ENCODE peak calls at places on chromosomes 5 and 9, in eight cellular contexts. One of them, this sample, is unnamed.

GRCh38 chr9:83570359-83570758 is 32.2 kb upstream of the FRMD3 start:
- DNase-seq in GM10248: no peak
- DNase-seq in thoracic aorta: no peak
- DNase-seq in astrocyte: no peak
- DNase-seq in epithelial cell of esophagus: peak
- DNase-seq in CD8-positive, alpha-beta T cell: no peak
- DNase-seq in mesothelial cell of epicardium: no peak
- DNase-seq in GM20000: no peak
- DNase-seq in this sample: no peak

GRCh38 chr5:157390179-157390923 is 69.7 kb upstream of the NIPAL4 start:
- DNase-seq in GM20000: no peak
- DNase-seq in GM10248: no peak
- DNase-seq in mesothelial cell of epicardium: no peak
- DNase-seq in CD8-positive, alpha-beta T cell: peak
- DNase-seq in thoracic aorta: no peak
- DNase-seq in epithelial cell of esophagus: peak
- DNase-seq in astrocyte: peak
- DNase-seq in this sample: no peak

GRCh38 chr9:76617510-76618194 is 146.6 kb upstream of the PCA3 start:
- DNase-seq in CD8-positive, alpha-beta T cell: no peak
- DNase-seq in astrocyte: no peak
- DNase-seq in thoracic aorta: no peak
- DNase-seq in epithelial cell of esophagus: no peak
- DNase-seq in GM20000: no peak
- DNase-seq in mesothelial cell of epicardium: no peak
- DNase-seq in GM10248: no peak
- DNase-seq in this sample: no peak

GRCh38 chr5:162377895-162378294 is 310.3 kb downstream of the GABRG2 start:
- DNase-seq in astrocyte: no peak
- DNase-seq in thoracic aorta: no peak
- DNase-seq in GM10248: no peak
- DNase-seq in epithelial cell of esophagus: no peak
- DNase-seq in GM20000: no peak
- DNase-seq in mesothelial cell of epicardium: no peak
- DNase-seq in CD8-positive, alpha-beta T cell: no peak
- DNase-seq in this sample: no peak

GRCh38 chr9:91346644-91347043 is 15.1 kb downstream of the AUH start:
- DNase-seq in GM20000: no peak
- DNase-seq in mesothelial cell of epicardium: no peak
- DNase-seq in epithelial cell of esophagus: peak
- DNase-seq in thoracic aorta: no peak
- DNase-seq in astrocyte: no peak
- DNase-seq in GM10248: peak
- DNase-seq in CD8-positive, alpha-beta T cell: no peak
- DNase-seq in this sample: no peak

GRCh38 chr9:124852829-124853531 is at the start of gene WDR38:
- DNase-seq in thoracic aorta: no peak
- DNase-seq in GM10248: peak
- DNase-seq in astrocyte: no peak
- DNase-seq in epithelial cell of esophagus: peak
- DNase-seq in CD8-positive, alpha-beta T cell: peak
- DNase-seq in GM20000: peak
- DNase-seq in mesothelial cell of epicardium: peak
- DNase-seq in this sample: peak

GRCh38 chr5:40401281-40401680 is 278.4 kb upstream of the PTGER4 start:
- DNase-seq in epithelial cell of esophagus: no peak
- DNase-seq in astrocyte: no peak
- DNase-seq in mesothelial cell of epicardium: no peak
- DNase-seq in GM10248: no peak
- DNase-seq in thoracic aorta: no peak
- DNase-seq in CD8-positive, alpha-beta T cell: no peak
- DNase-seq in GM20000: no peak
- DNase-seq in this sample: no peak

GRCh38 chr5:141734501-141735231 is 52.6 kb upstream of the ARAP3 start:
- DNase-seq in astrocyte: peak
- DNase-seq in CD8-positive, alpha-beta T cell: no peak
- DNase-seq in GM10248: peak
- DNase-seq in GM20000: peak
- DNase-seq in mesothelial cell of epicardium: peak
- DNase-seq in epithelial cell of esophagus: peak
- DNase-seq in thoracic aorta: no peak
- DNase-seq in this sample: no peak

GRCh38 chr5:128597151-128597550 is 59.1 kb upstream of the FBN2 start:
- DNase-seq in GM20000: no peak
- DNase-seq in epithelial cell of esophagus: no peak
- DNase-seq in astrocyte: no peak
- DNase-seq in GM10248: no peak
- DNase-seq in CD8-positive, alpha-beta T cell: no peak
- DNase-seq in thoracic aorta: no peak
- DNase-seq in mesothelial cell of epicardium: no peak
- DNase-seq in this sample: no peak

GRCh38 chr9:14251146-14252071 is 62.5 kb downstream of the NFIB start:
- DNase-seq in mesothelial cell of epicardium: peak
- DNase-seq in epithelial cell of esophagus: peak
- DNase-seq in thoracic aorta: peak
- DNase-seq in astrocyte: peak
- DNase-seq in GM10248: no peak
- DNase-seq in GM20000: no peak
- DNase-seq in CD8-positive, alpha-beta T cell: no peak
- DNase-seq in this sample: peak

GRCh38 chr9:137688261-137688660 is 69.5 kb downstream of the EHMT1 start:
- DNase-seq in CD8-positive, alpha-beta T cell: no peak
- DNase-seq in epithelial cell of esophagus: no peak
- DNase-seq in GM10248: no peak
- DNase-seq in GM20000: no peak
- DNase-seq in astrocyte: no peak
- DNase-seq in mesothelial cell of epicardium: no peak
- DNase-seq in thoracic aorta: no peak
- DNase-seq in this sample: no peak
- TF ChIP-seq CTCF in CD8-positive, alpha-beta T cell: no peak
- TF ChIP-seq CTCF in epithelial cell of esophagus: no peak
- TF ChIP-seq CTCF in GM10248: no peak
- TF ChIP-seq CTCF in GM20000: no peak
- TF ChIP-seq CTCF in astrocyte: no peak
- TF ChIP-seq CTCF in mesothelial cell of epicardium: no peak
- TF ChIP-seq CTCF in thoracic aorta: no peak
- TF ChIP-seq CTCF in this sample: no peak

DNA sequence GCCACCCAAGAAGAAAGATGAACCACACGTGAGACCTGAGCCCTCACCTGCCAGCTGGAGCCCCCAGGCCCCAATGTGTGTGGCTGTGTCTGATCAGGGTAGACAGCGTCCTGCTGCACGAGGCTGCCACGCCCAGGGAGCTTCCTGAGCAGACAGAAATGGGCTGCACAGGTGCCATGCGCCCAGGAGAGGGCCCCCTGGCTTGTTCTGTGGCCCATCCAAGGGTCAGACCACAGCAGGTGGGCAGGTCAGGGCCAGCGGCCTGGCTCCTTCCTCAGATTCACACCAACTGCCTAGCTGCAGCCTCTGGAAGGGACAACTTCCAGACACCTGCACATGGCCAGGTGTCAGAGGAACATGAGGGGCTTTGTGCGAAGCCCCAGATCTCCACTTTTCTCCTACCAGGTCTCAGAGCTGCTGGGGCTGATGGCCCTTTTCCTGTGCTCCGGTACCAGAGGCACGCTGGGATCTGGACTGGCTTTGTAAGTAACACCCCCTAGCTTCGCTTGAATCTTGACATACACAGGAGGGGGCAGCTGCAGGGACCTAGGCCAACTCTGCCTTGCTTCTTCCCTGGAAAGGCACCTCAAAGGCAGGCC is 10.8 kb downstream of the SARDH start:
- DNase-seq in CD8-positive, alpha-beta T cell: no peak
- DNase-seq in mesothelial cell of epicardium: no peak
- DNase-seq in thoracic aorta: no peak
- DNase-seq in astrocyte: no peak
- DNase-seq in epithelial cell of esophagus: no peak
- DNase-seq in GM10248: no peak
- DNase-seq in GM20000: no peak
- DNase-seq in this sample: peak
- TF ChIP-seq CTCF in CD8-positive, alpha-beta T cell: no peak
- TF ChIP-seq CTCF in mesothelial cell of epicardium: no peak
- TF ChIP-seq CTCF in thoracic aorta: no peak
- TF ChIP-seq CTCF in astrocyte: no peak
- TF ChIP-seq CTCF in epithelial cell of esophagus: no peak
- TF ChIP-seq CTCF in GM10248: no peak
- TF ChIP-seq CTCF in GM20000: no peak
- TF ChIP-seq CTCF in this sample: no peak

DNA sequence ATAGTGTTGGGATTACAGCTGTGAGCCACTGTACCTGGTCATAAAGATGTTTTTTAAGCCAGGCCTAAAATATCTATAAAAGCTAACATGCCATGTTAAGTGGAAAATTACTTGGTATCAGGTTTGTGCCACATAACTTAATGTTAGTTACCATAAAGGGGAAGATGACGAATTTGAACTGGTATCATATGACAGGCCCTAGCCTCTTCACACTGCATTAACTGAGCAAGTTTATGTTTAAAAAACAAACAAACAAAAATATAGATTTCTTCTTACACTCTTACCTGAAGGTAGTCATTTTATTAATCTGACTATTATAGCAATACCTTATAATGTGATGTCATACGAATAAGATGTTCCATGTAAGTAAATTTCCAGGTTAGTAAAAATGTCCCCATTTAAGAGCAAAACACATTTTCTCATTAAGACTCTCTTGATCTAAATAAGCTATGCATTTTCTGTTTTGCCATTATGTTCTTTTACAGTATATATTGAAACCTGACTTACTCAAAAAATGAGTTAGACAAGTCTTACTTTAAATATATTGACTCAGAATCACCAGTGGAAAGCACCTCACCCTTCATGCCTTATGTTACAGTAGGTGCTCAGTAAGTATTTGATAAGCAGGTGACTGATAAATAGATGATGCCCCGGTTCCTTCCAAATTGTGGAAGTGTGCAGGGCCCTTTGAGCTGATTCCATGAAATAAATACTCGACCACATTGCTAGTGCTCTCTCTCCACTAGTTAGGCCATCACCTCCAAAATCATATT is 125.4 kb downstream of the CDC42SE2 start:
- DNase-seq in astrocyte: no peak
- DNase-seq in GM20000: no peak
- DNase-seq in epithelial cell of esophagus: no peak
- DNase-seq in CD8-positive, alpha-beta T cell: no peak
- DNase-seq in thoracic aorta: no peak
- DNase-seq in mesothelial cell of epicardium: no peak
- DNase-seq in GM10248: no peak
- DNase-seq in this sample: no peak
- TF ChIP-seq CTCF in astrocyte: no peak
- TF ChIP-seq CTCF in GM20000: no peak
- TF ChIP-seq CTCF in epithelial cell of esophagus: no peak
- TF ChIP-seq CTCF in CD8-positive, alpha-beta T cell: no peak
- TF ChIP-seq CTCF in thoracic aorta: no peak
- TF ChIP-seq CTCF in mesothelial cell of epicardium: no peak
- TF ChIP-seq CTCF in GM10248: no peak
- TF ChIP-seq CTCF in this sample: no peak

DNA sequence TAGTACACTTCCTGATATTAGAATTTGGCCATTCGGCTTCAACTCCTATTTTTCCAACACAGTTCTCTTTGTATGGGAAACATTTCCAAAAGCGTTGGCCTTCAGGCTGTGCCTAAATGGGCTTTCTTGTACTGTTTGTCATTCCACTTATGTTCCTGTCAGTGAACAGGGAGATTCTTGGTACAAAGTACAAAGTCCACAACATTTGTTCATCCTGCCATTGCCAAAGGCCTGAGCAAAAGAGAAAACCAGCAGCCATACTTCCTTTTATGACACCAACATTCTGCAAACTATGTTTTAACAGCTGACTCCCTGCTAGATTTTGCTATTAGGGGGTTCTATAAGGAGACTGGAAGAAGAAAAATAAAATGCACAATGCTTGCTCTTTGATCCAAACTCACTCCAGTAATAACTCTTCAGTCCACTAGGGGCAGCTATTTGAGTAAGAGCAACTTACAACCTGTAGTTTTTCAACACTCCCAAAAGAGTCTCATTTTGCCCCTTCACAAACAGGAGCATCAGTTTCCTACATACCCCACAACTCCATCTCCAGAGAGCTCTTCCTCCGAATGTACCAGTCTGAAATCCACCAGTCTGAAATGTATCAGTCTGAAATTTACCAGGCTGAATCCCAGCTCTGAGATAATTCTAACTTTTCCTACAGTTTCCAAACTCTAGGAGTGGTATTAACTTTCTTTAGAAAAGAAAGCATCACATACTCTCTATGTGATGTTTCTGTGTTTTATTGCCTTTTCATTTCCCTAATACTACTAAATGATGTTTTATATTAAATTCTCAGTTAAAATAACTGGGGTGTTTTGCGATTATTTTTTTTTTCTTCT is 693.8 kb downstream of the DNAH5 start:
- DNase-seq in thoracic aorta: no peak
- DNase-seq in GM10248: peak
- DNase-seq in epithelial cell of esophagus: peak
- DNase-seq in mesothelial cell of epicardium: no peak
- DNase-seq in astrocyte: no peak
- DNase-seq in CD8-positive, alpha-beta T cell: no peak
- DNase-seq in GM20000: peak
- DNase-seq in this sample: no peak
- TF ChIP-seq CTCF in thoracic aorta: peak
- TF ChIP-seq CTCF in GM10248: peak
- TF ChIP-seq CTCF in epithelial cell of esophagus: peak
- TF ChIP-seq CTCF in mesothelial cell of epicardium: peak
- TF ChIP-seq CTCF in astrocyte: peak
- TF ChIP-seq CTCF in CD8-positive, alpha-beta T cell: no peak
- TF ChIP-seq CTCF in GM20000: peak
- TF ChIP-seq CTCF in this sample: peak

DNA sequence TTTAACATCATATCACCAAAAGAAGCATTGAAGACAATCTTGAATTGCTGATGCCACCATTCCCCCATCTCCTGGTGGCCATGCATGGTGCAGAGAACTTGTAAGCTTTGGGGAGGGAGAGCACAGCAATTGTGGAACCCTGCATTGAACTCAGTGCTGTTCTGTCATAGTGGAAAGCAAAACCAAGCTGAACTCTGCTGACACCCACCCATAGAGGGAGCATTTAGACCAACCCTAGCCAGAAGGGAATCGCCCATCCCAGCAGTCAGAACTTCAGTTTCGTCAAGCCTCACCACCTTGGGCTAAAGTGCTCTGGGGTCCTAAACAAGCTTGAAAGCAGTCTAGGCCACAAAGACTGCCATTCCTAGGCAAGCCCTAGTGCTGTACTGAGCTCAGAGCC is 37.4 kb upstream of the RUSC2 start:
- DNase-seq in thoracic aorta: no peak
- DNase-seq in mesothelial cell of epicardium: no peak
- DNase-seq in epithelial cell of esophagus: no peak
- DNase-seq in astrocyte: no peak
- DNase-seq in GM20000: no peak
- DNase-seq in GM10248: no peak
- DNase-seq in CD8-positive, alpha-beta T cell: no peak
- DNase-seq in this sample: no peak
- TF ChIP-seq CTCF in thoracic aorta: no peak
- TF ChIP-seq CTCF in mesothelial cell of epicardium: no peak
- TF ChIP-seq CTCF in epithelial cell of esophagus: peak
- TF ChIP-seq CTCF in astrocyte: no peak
- TF ChIP-seq CTCF in GM20000: no peak
- TF ChIP-seq CTCF in GM10248: no peak
- TF ChIP-seq CTCF in CD8-positive, alpha-beta T cell: no peak
- TF ChIP-seq CTCF in this sample: no peak

This sample was measured in omental fat pad.